ENCODE peak calls at places on chromosome 5, in seven cellular contexts. M is mesenchymal stem cell, N is H1, I is IMR-90, J is mesendoderm, T is neuronal stem cell, U is trophoblast cell. P is an unnamed sample.

GRCh38 chr5:146426305-146426704 is 20.8 kb upstream of the TCERG1 start:
- DNase-seq in N (no peak), U (no peak), J (no peak), T (no peak), M (no peak), I (no peak), P (no peak)

GRCh38 chr5:98929982-98930355 is 1.2 kb upstream of the CHD1 start:
- DNase-seq in J (no peak), I (no peak), U (peak), N (no peak), M (no peak), T (no peak), P (no peak)

GRCh38 chr5:150757087-150757649 is 1.6 kb downstream of the DCTN4 start:
- DNase-seq in T (no peak), I (no peak), J (no peak), M (no peak), N (no peak), U (no peak), P (no peak)

GRCh38 chr5:148394587-148395019 is 10.8 kb downstream of the FBXO38 start:
- DNase-seq in M (no peak), J (no peak), U (no peak), N (no peak), T (no peak), I (no peak), P (no peak)

GRCh38 chr5:78677777-78678668 is 29.5 kb upstream of the LHFPL2 start:
- DNase-seq in T (no peak), M (peak), U (peak), N (no peak), I (peak), J (peak), P (no peak)

GRCh38 chr5:154677921-154678320 is 77.3 kb upstream of the LARP1 start:
- DNase-seq in J (peak), N (no peak), I (peak), M (peak), U (no peak), T (no peak), P (no peak)

GRCh38 chr5:139667001-139667729 is 19.0 kb downstream of the CXXC5 start:
- DNase-seq in J (no peak), M (no peak), N (no peak), T (no peak), U (no peak), I (no peak), P (no peak)

GRCh38 chr5:117380316-117380715 is 805.7 kb upstream of the SEMA6A start:
- DNase-seq in U (no peak), N (no peak), T (no peak), J (no peak), M (no peak), I (no peak), P (no peak)

GRCh38 chr5:55903121-55903701 is 52.1 kb downstream of the IL31RA start:
- DNase-seq in I (peak), N (no peak), M (peak), T (no peak), U (peak), J (no peak), P (no peak)

GRCh38 chr5:159478950-159479349 is 148.7 kb upstream of the IL12B start:
- DNase-seq in M (no peak), J (no peak), T (no peak), N (no peak), I (no peak), U (no peak), P (no peak)
- H3K18ac ChIP-seq in M (no peak), J (no peak), T (no peak), N (no peak), I (no peak), U (no peak), P (no peak)

GRCh38 chr5:1266791-1267190 is 28.1 kb downstream of the TERT start:
- DNase-seq in M (no peak), N (no peak), I (no peak), J (no peak), U (no peak), T (no peak), P (no peak)

GRCh38 chr5:1268056-1268455 is 26.8 kb downstream of the TERT start:
- DNase-seq in M (no peak), N (no peak), I (no peak), T (no peak), J (no peak), U (no peak), P (no peak)

GRCh38 chr5:1265026-1265425 is 29.8 kb downstream of the TERT start:
- DNase-seq in U (no peak), I (no peak), T (no peak), J (no peak), M (no peak), N (no peak), P (no peak)

GRCh38 chr5:1264211-1264610 is 30.7 kb downstream of the TERT start:
- DNase-seq in T (no peak), N (no peak), U (no peak), I (no peak), M (no peak), J (no peak), P (no peak)

GRCh38 chr5:1265461-1266455 is 29.1 kb downstream of the TERT start:
- DNase-seq in M (no peak), I (no peak), T (no peak), U (no peak), N (no peak), J (no peak), P (no peak)
- H3K18ac ChIP-seq in M (no peak), I (no peak), T (peak), U (no peak), N (no peak), J (no peak), P (no peak)

GRCh38 chr5:9549941-9550340 is 4.1 kb upstream of the SEMA5A start:
- DNase-seq in J (no peak), U (no peak), T (no peak), N (no peak), M (peak), I (peak), P (no peak)
- H3K18ac ChIP-seq in J (no peak), U (no peak), T (no peak), N (no peak), M (no peak), I (no peak), P (no peak)

DNA sequence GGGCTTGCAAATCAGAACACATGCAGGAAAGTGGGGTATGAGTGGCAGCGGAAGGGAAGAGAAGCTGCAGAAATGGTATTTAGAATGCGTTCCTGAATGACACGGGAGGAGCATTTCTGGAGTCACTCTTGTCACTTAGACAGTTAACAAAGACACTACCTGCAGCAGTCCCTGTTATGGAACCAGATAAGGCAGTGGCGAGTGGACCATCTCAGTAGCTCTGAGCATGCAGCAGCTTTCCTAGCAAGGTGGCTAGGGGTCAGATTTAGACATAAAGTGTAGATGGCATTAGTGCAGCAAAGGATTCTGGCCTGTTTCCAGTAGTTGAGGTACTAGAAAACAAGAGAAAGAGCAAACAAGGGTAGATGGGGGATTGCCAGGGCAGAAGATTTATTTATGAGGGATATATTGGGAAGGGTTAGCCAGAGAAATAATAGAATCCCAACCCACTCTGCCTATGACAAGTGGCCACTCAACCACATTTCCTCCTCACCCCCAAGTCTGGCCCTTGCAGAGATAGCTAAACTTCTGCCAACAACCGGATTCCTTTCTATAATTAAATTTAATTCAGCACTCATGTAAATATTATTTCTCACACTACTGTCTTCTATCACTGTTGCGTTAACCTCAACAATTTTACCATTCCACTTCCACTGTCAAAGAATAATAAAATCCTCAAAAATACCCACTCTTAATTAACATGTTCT is 201.6 kb downstream of the DCP2 start:
- DNase-seq in J (no peak), U (peak), N (no peak), M (no peak), I (no peak), T (no peak), P (no peak)
- H3K18ac ChIP-seq in J (no peak), U (no peak), N (no peak), M (no peak), I (no peak), T (no peak), P (no peak)

DNA sequence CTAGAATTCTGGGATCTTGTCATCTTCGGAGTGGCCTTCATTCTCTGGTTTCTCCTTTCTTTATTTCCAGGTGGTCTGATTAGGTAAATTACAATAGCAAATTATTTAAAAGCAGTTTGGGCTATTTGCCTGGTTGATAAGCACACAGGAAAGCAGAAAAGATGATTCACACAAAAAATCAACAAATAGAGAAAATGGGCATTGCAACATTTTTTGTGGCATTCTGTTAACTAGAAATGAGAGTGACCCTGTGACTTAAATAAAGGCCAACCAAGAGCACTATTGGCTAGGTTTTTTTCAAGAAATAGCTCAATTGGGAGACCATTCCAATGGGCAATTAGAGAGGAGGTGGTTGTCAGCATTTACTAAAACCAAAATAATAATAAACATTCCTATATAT is 6.5 kb upstream of the PDZD2 start:
- DNase-seq in N (no peak), M (no peak), T (no peak), J (no peak), U (no peak), I (no peak), P (no peak)
- H3K18ac ChIP-seq in N (no peak), M (no peak), T (no peak), J (no peak), U (no peak), I (no peak), P (no peak)

GRCh38 chr5:160850439-160850838 is 1.6 kb downstream of the ATP10B start:
- DNase-seq in J (peak), T (no peak), N (no peak), M (no peak), U (peak), I (no peak), P (no peak)
- H3K18ac ChIP-seq in J (no peak), T (no peak), N (no peak), M (no peak), U (no peak), I (no peak), P (no peak)

GRCh38 chr5:64635056-64635686 is 55.1 kb upstream of the SHISAL2B start:
- DNase-seq in T (peak), M (peak), J (peak), I (peak), N (no peak), U (peak), P (no peak)
- H3K18ac ChIP-seq in T (no peak), M (no peak), J (no peak), I (no peak), N (no peak), U (no peak), P (no peak)

GRCh38 chr5:133947431-133947841 is 21.0 kb downstream of the C5orf15 start:
- DNase-seq in U (no peak), J (no peak), T (no peak), M (no peak), N (no peak), I (peak), P (no peak)

GRCh38 chr5:133945561-133945960 is 22.9 kb downstream of the C5orf15 start:
- DNase-seq in T (no peak), I (peak), U (peak), J (no peak), N (no peak), M (no peak), P (no peak)

GRCh38 chr5:133950821-133951612 is 17.4 kb downstream of the C5orf15 start:
- DNase-seq in M (no peak), J (no peak), N (no peak), U (no peak), I (no peak), T (no peak), P (no peak)

GRCh38 chr5:133944263-133945230 is 23.9 kb downstream of the C5orf15 start:
- DNase-seq in N (no peak), U (peak), I (peak), J (peak), T (peak), M (peak), P (peak)

DNA sequence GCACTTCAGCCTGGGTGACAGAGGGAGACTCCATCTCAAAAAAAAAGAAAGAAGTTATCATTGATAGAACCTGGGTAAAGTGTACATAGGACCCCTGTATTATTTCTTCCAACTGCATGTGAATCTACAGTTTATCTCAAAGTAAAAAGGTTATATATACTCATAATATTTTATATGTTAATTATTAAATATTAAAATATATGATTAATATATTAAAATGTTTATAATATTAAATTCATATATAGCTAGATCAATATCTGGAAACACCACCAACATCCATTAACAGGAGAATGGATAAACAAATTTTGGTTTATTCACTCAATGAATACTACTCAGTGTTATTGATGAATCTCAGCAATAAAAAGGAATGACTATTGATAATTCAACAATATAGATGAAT is 19.7 kb downstream of the C5orf15 start:
- DNase-seq in M (no peak), J (no peak), I (no peak), U (no peak), N (no peak), T (no peak), P (no peak)
- H3K18ac ChIP-seq in M (no peak), J (no peak), I (no peak), U (no peak), N (no peak), T (no peak), P (no peak)

P was measured in H9.